ENCODE peak calls at places on chromosome 10, in six cellular contexts. X is A549, I is heart left ventricle, R is adrenal gland, Z is Peyer's patch, E is ovary. M is an unnamed sample.

GRCh38 chr10:86661161-86662025 is 6.9 kb upstream of the LDB3 start:
- DNase-seq in X (no peak), I (peak), R (peak), Z (peak), E (peak), M (no peak)

GRCh38 chr10:62261666-62262065 is 7.0 kb downstream of the RTKN2 start:
- DNase-seq in X (no peak), I (no peak), R (no peak), Z (no peak), E (no peak), M (no peak)

GRCh38 chr10:113454341-113455061 is 98.4 kb upstream of the HABP2 start:
- DNase-seq in X (peak), I (peak), R (peak), Z (peak), E (no peak), M (peak)

GRCh38 chr10:17431871-17432311 is 22.5 kb downstream of the ST8SIA6 start:
- DNase-seq in X (no peak), I (no peak), R (no peak), Z (no peak), E (no peak), M (peak)

GRCh38 chr10:122126763-122127659 is 138.0 kb downstream of the TACC2 start:
- DNase-seq in X (peak), I (no peak), R (peak), Z (no peak), E (peak), M (no peak)

GRCh38 chr10:79148452-79149344 is 79.9 kb downstream of the ZMIZ1 start:
- DNase-seq in X (no peak), I (peak), R (peak), Z (peak), E (no peak), M (peak)

GRCh38 chr10:29254123-29255046 is 34.5 kb upstream of the LYZL1 start:
- DNase-seq in X (no peak), I (no peak), R (no peak), Z (no peak), E (no peak), M (peak)

GRCh38 chr10:84537447-84537931 is 209.1 kb downstream of the CCSER2 start:
- DNase-seq in X (peak), I (no peak), R (peak), Z (no peak), E (peak), M (peak)

GRCh38 chr10:17506390-17506789 is 52.0 kb upstream of the ST8SIA6 start:
- DNase-seq in X (no peak), I (no peak), R (no peak), Z (no peak), E (no peak), M (peak)

GRCh38 chr10:76185476-76186255 is 754.2 kb downstream of the LRMDA start:
- DNase-seq in X (no peak), I (no peak), R (no peak), Z (no peak), E (no peak), M (no peak)

GRCh38 chr10:132395704-132396494 is 1.1 kb upstream of the PWWP2B start:
- DNase-seq in X (no peak), I (peak), R (peak), Z (peak), E (peak), M (peak)

GRCh38 chr10:132397671-132398565 is 918 bp downstream of the PWWP2B start:
- DNase-seq in X (no peak), I (no peak), R (peak), Z (peak), E (peak), M (peak)

GRCh38 chr10:132398566-132398991 is 1.6 kb downstream of the PWWP2B start:
- DNase-seq in X (no peak), I (no peak), R (peak), Z (no peak), E (peak), M (no peak)

GRCh38 chr10:132396495-132397035 is 435 bp upstream of the PWWP2B start:
- DNase-seq in X (no peak), I (peak), R (peak), Z (peak), E (peak), M (peak)

GRCh38 chr10:132397036-132397541 is at the start of gene PWWP2B:
- DNase-seq in X (no peak), I (peak), R (peak), Z (peak), E (peak), M (peak)
- TF ChIP-seq POLR2A in X (peak), I (no peak), R (peak), Z (peak), E (no peak), M (no peak)

DNA sequence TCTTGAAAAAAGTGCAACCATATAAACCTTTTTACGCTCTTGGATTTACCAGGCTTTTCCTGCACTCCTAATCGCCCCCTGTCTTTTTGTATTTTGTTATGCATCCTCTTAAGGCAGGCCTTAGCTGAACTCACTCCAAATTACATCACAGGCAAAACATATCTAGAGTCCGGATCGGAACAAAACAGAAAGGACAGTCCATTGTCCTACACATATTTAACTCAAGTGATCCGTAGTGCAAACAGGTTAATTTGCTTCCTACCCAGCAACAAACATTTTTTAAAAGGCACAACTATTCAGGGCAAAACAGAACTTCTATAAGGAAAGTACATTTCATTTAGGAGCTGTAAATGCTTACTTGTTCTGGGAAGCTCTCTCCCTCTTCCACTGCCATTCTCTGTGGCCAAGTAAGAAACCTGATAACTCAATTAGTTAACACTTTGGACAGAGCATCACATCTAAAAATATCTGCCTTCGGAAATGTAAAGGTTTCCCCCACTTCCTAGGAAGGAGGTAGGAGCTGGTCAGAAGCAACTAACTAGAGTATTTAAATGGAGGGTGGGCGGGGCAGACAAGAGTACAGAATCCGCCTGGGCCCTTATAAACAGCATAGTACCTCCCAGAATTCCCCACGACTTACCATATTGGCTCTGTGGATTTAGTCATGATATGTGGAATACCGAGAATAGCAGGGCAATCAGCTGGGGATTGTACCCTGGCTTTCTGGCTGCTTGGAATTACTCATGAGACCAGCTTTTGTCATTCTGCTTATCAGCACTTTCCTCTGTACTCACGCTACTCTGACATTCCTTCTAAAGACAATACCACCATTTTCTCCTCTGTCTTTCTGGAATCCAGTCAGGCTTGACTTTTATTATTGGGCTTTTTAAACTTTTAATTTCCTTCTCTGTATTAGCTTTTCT is 89.5 kb downstream of the ANK3 start:
- DNase-seq in X (no peak), I (peak), R (no peak), Z (no peak), E (no peak), M (no peak)
- TF ChIP-seq POLR2A in X (no peak), I (no peak), R (no peak), Z (no peak), E (no peak), M (no peak)

GRCh38 chr10:484925-485661 is 204.4 kb downstream of the DIP2C start:
- DNase-seq in X (no peak), I (no peak), R (peak), Z (no peak), E (no peak), M (no peak)
- TF ChIP-seq POLR2A in X (no peak), I (no peak), R (no peak), Z (no peak), E (no peak), M (no peak)

GRCh38 chr10:50624154-50624865 is 554 bp upstream of the SGMS1 start:
- DNase-seq in X (peak), I (peak), R (peak), Z (peak), E (peak), M (peak)

GRCh38 chr10:50622497-50623298 is 1.1 kb downstream of the SGMS1 start:
- DNase-seq in X (peak), I (peak), R (peak), Z (peak), E (peak), M (peak)

GRCh38 chr10:50621981-50622496 is 1.7 kb downstream of the SGMS1 start:
- DNase-seq in X (peak), I (peak), R (peak), Z (peak), E (peak), M (peak)

GRCh38 chr10:50624866-50625491 is 1.2 kb upstream of the SGMS1 start:
- DNase-seq in X (peak), I (peak), R (peak), Z (peak), E (no peak), M (peak)

GRCh38 chr10:50623299-50624153 is at the start of gene SGMS1:
- DNase-seq in X (peak), I (peak), R (peak), Z (peak), E (peak), M (peak)
- TF ChIP-seq POLR2A in X (peak), I (no peak), R (peak), Z (peak), E (peak), M (no peak)

DNA sequence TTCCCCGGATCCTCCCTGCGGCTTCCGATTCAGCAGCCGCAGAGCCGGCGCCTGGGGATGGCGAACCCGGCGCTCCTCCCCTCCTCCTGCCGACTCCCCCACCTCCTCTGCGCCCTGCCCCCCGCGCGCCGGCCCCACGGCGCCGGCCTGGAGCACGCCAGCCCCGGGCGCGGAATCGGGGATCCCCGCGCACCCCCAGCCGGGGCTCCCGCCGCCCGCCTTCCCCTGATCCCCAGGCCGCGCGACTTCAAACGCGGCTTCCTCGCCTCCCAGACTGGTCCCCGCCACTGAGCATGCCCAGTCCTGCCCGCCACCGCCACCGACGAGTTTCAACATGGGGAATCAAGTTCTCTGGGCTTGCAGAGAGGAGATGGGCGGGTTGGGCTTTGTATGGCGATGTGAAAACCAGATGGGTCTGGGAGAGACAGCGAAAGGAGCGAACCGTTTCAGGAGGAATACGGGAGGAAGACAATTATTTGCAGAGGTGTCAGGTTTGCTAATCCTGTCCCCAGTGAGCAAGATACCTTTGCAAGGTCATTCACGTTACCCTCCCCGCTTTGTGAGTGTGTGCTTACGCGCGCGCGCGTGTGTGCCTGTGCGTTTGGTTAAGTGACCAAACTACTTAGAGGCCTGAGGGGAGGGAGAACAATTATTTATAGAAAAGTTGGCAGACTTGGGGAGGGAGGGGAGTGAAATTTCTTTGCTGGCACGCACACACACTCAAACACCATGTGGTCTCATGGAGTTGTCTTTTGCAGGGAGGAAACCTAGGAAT is at the start of gene PANK1:
- DNase-seq in X (peak), I (peak), R (peak), Z (peak), E (peak), M (peak)
- TF ChIP-seq POLR2A in X (peak), I (no peak), R (peak), Z (no peak), E (no peak), M (peak)

DNA sequence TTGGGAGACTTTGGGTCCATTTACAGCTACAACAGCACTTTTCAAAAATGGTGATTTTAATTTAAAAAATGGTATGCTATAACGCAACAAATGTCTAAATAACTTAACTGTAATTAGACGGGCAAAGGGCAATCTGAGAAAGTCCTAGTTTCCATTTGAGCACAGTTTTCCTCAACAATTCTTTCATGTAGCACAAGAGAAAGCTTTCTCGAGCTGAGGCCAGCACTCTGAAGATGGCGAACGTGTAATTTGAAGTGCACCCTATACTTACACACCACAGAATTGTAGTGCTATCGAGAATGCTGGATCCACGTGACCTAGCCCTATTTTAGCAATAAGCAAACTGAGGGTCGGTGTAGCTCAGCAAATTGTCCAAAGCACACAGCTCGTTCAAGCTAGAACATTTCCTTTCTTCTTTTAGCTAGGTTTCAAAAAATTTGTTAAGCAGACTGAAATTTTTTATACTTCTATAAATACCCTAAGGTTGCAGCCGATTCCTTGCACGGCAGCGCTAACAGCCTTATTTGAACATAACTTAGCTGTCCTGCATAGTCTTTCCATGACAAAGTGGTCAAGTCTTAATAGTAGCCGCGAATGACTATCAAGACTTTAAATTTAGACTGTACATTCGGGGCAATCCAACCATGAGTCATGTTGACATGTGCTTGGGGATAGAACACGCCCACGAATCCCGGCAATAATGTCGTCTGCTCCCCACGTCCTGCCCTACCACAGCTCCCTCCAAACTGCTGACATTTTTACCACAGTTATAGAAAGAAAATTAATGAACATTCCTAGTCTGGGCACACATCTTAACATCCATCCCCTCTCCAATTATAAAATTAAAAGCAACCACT is 10.0 kb downstream of the KLF6 start:
- DNase-seq in X (no peak), I (peak), R (no peak), Z (no peak), E (peak), M (peak)
- TF ChIP-seq POLR2A in X (no peak), I (no peak), R (no peak), Z (no peak), E (no peak), M (no peak)

GRCh38 chr10:77699080-77699645 is 61.6 kb upstream of the KCNMA1 start:
- DNase-seq in X (no peak), I (no peak), R (no peak), Z (no peak), E (no peak), M (no peak)
- TF ChIP-seq POLR2A in X (no peak), I (no peak), R (no peak), Z (no peak), E (no peak), M (no peak)

GRCh38 chr10:119872860-119873671 is 423 bp upstream of the MCMBP start:
- DNase-seq in X (peak), I (peak), R (peak), Z (peak), E (peak), M (peak)

GRCh38 chr10:119867317-119867716 is 5.3 kb downstream of the MCMBP start:
- DNase-seq in X (no peak), I (no peak), R (no peak), Z (no peak), E (no peak), M (no peak)

GRCh38 chr10:119871881-119872609 is 598 bp downstream of the MCMBP start:
- DNase-seq in X (no peak), I (peak), R (peak), Z (peak), E (peak), M (peak)

GRCh38 chr10:119878524-119878923 is 5.9 kb upstream of the MCMBP start:
- DNase-seq in X (no peak), I (no peak), R (no peak), Z (no peak), E (no peak), M (no peak)

DNA sequence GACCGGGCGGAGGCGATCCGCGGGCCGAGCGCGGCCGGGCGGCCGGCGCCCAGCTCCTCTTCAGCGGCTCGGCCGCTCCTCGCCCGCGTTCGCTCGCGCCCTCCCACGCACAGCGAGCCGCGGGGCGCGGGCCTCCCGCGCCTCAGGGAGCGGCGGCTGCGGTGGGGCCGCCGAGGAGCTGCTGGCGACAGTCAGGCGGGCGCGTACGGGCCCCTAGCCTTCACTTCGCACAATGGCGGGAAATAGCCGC is at the start of gene MCMBP:
- DNase-seq in X (no peak), I (no peak), R (no peak), Z (no peak), E (no peak), M (no peak)
- TF ChIP-seq POLR2A in X (no peak), I (no peak), R (peak), Z (peak), E (peak), M (no peak)

DNA sequence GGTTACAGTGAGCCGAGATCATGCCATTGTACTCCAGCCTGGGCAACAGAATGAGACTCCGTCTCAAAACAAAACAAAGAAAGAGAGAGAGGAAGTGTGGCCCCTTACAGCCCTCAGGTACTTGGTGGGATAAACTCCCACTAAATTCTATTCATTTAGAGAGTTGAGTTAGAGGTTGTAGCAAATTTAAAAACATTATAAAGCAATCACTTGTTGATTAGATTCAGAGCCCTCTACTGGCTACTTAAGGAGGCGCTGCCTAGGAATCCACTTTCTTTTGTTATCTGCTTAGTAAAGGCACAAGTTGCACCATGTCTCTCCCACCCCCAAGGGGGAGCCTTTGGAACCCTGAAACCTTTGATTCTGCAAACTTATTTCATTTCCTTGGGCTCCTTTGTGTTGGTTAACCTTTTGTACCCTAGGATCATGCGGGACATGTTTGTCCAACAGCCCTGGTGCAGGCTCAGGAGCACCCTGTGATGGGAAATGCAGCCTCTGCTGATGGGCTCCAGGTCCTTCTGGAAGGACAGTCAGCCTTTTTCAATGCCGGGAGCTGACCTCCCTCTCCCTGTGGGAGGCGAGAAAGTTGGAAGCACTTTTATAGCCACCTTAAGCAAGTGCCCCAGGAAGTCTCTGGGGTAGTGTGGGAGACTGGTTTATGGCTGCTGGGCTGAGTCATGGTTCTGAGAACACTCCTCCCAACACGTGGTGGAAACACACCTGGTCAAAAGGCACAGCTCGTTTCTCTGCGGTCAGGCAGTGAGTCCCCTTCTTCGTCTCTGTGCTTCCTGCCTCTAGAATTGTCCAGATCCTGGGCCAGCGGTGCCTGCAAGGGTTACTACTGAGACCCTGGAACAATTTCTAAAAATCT is 2.3 kb downstream of the HKDC1 start:
- DNase-seq in X (peak), I (no peak), R (no peak), Z (peak), E (no peak), M (peak)
- TF ChIP-seq POLR2A in X (no peak), I (no peak), R (no peak), Z (peak), E (no peak), M (peak)

GRCh38 chr10:80498833-80499671 is 38.6 kb upstream of the SH2D4B start:
- DNase-seq in X (peak), I (peak), R (peak), Z (peak), E (peak), M (peak)
- TF ChIP-seq POLR2A in X (no peak), I (no peak), R (peak), Z (no peak), E (no peak), M (peak)

M was measured in erythroblast.